ENCODE peak calls at places on chromosome 1, in four cellular contexts. One of them, this sample, is unnamed.

GRCh38 chr1:119160851-119161250 is 20.4 kb upstream of the WARS2 start:
- DNase-seq in germinal center: no peak
- DNase-seq in iPS DF 19.7: no peak
- DNase-seq in activated T-cell treated with anti-CD3 and anti-CD28 coated beads for 1 hour: no peak
- DNase-seq in this sample: no peak

GRCh38 chr1:183194527-183195145 is 8.6 kb downstream of the LAMC2 start:
- DNase-seq in germinal center: no peak
- DNase-seq in iPS DF 19.7: no peak
- DNase-seq in activated T-cell treated with anti-CD3 and anti-CD28 coated beads for 1 hour: no peak
- DNase-seq in this sample: no peak

GRCh38 chr1:10283318-10283984 is 73.1 kb downstream of the KIF1B start:
- DNase-seq in germinal center: no peak
- DNase-seq in iPS DF 19.7: no peak
- DNase-seq in activated T-cell treated with anti-CD3 and anti-CD28 coated beads for 1 hour: no peak
- DNase-seq in this sample: no peak

GRCh38 chr1:67429528-67430357 is 459 bp downstream of the SERBP1 start:
- DNase-seq in germinal center: peak; percentile 24
- DNase-seq in iPS DF 19.7: no peak
- DNase-seq in activated T-cell treated with anti-CD3 and anti-CD28 coated beads for 1 hour: no peak
- DNase-seq in this sample: no peak

GRCh38 chr1:170176772-170177171 is 31.0 kb downstream of the NTMT2 start:
- DNase-seq in germinal center: no peak
- DNase-seq in iPS DF 19.7: no peak
- DNase-seq in activated T-cell treated with anti-CD3 and anti-CD28 coated beads for 1 hour: no peak
- DNase-seq in this sample: no peak

GRCh38 chr1:205709059-205709398 is 28.7 kb upstream of the SLC45A3 start:
- DNase-seq in germinal center: no peak
- DNase-seq in iPS DF 19.7: no peak
- DNase-seq in activated T-cell treated with anti-CD3 and anti-CD28 coated beads for 1 hour: no peak
- DNase-seq in this sample: no peak

GRCh38 chr1:205030916-205031315 is 12.1 kb upstream of the CNTN2 start:
- DNase-seq in germinal center: no peak
- DNase-seq in iPS DF 19.7: no peak
- DNase-seq in activated T-cell treated with anti-CD3 and anti-CD28 coated beads for 1 hour: no peak
- DNase-seq in this sample: no peak

GRCh38 chr1:27098447-27099153 is 56.3 kb downstream of the SLC9A1 start:
- DNase-seq in germinal center: no peak
- DNase-seq in iPS DF 19.7: no peak
- DNase-seq in activated T-cell treated with anti-CD3 and anti-CD28 coated beads for 1 hour: no peak
- DNase-seq in this sample: no peak

GRCh38 chr1:186994816-186995361 is 166.1 kb downstream of the PLA2G4A start:
- DNase-seq in germinal center: no peak
- DNase-seq in iPS DF 19.7: no peak
- DNase-seq in activated T-cell treated with anti-CD3 and anti-CD28 coated beads for 1 hour: no peak
- DNase-seq in this sample: no peak